ENCODE peak calls at places on chromosome 18, in four cellular contexts. One of them, this sample, is unnamed.

GRCh38 chr18:12048827-12049175 is 44.8 kb upstream of the ANKRD62 start:
- DNase-seq in HL-60: no peak
- DNase-seq in K562: no peak
- DNase-seq in H1: no peak
- DNase-seq in this sample: no peak

GRCh38 chr18:49827996-49828395 is 14.7 kb upstream of the ACAA2 start:
- DNase-seq in K562: no peak
- DNase-seq in H1: no peak
- DNase-seq in HL-60: no peak
- DNase-seq in this sample: no peak

GRCh38 chr18:46096651-46097300 is 1.3 kb downstream of the ATP5F1A start:
- DNase-seq in K562: no peak
- DNase-seq in H1: no peak
- DNase-seq in HL-60: no peak
- DNase-seq in this sample: no peak

GRCh38 chr18:8705280-8705940 is at the start of gene MTCL1:
- DNase-seq in HL-60: peak; percentile 4
- DNase-seq in H1: no peak
- DNase-seq in K562: peak; percentile 57
- DNase-seq in this sample: peak; percentile 89

GRCh38 chr18:46283268-46283667 is 179.1 kb downstream of the HAUS1 start:
- DNase-seq in H1: no peak
- DNase-seq in HL-60: no peak
- DNase-seq in K562: no peak
- DNase-seq in this sample: no peak

GRCh38 chr18:73980289-73980979 is 167.2 kb downstream of the FBXO15 start:
- DNase-seq in H1: peak; percentile 17
- DNase-seq in HL-60: no peak
- DNase-seq in K562: peak; percentile 9
- DNase-seq in this sample: peak; percentile 25

GRCh38 chr18:39698436-39698835 is 2132.8 kb upstream of the CELF4 start:
- DNase-seq in K562: no peak
- DNase-seq in HL-60: no peak
- DNase-seq in H1: no peak
- DNase-seq in this sample: no peak

GRCh38 chr18:23237524-23238151 is 102.4 kb downstream of the CABLES1 start:
- DNase-seq in K562: peak; percentile 33
- DNase-seq in H1: no peak
- DNase-seq in HL-60: no peak
- DNase-seq in this sample: no peak

GRCh38 chr18:23711421-23711820 is 22.2 kb downstream of the LAMA3 start:
- DNase-seq in HL-60: no peak
- DNase-seq in H1: no peak
- DNase-seq in K562: no peak
- DNase-seq in this sample: no peak

GRCh38 chr18:5543036-5543671 is 643 bp downstream of the EPB41L3 start:
- DNase-seq in HL-60: no peak
- DNase-seq in H1: no peak
- DNase-seq in K562: no peak
- DNase-seq in this sample: peak; percentile 52

GRCh38 chr18:71105078-71105819 is 816.4 kb downstream of the SOCS6 start:
- DNase-seq in H1: no peak
- DNase-seq in HL-60: no peak
- DNase-seq in K562: no peak
- DNase-seq in this sample: no peak

GRCh38 chr18:67386028-67386427 is 130.5 kb downstream of the DSEL start:
- DNase-seq in K562: no peak
- DNase-seq in H1: no peak
- DNase-seq in HL-60: no peak
- DNase-seq in this sample: no peak

GRCh38 chr18:12883003-12883683 is 894 bp downstream of the PTPN2 start:
- DNase-seq in K562: no peak
- DNase-seq in HL-60: no peak
- DNase-seq in H1: no peak
- DNase-seq in this sample: peak; percentile 39

GRCh38 chr18:8826971-8827370 is 121.6 kb downstream of the MTCL1 start:
- DNase-seq in K562: no peak
- DNase-seq in HL-60: no peak
- DNase-seq in H1: no peak
- DNase-seq in this sample: no peak

GRCh38 chr18:29838556-29838955 is 1204.0 kb downstream of the DSC3 start:
- DNase-seq in H1: no peak
- DNase-seq in HL-60: no peak
- DNase-seq in K562: no peak
- DNase-seq in this sample: no peak

GRCh38 chr18:76209597-76209996 is 285.4 kb downstream of the ZNF516 start:
- DNase-seq in H1: no peak
- DNase-seq in HL-60: no peak
- DNase-seq in K562: no peak
- DNase-seq in this sample: no peak

GRCh38 chr18:68454511-68455228 is 260.2 kb downstream of the TMX3 start:
- DNase-seq in HL-60: no peak
- DNase-seq in H1: no peak
- DNase-seq in K562: no peak
- DNase-seq in this sample: no peak

GRCh38 chr18:76405761-76406356 is 89.2 kb downstream of the ZNF516 start:
- DNase-seq in K562: peak; percentile 46
- DNase-seq in H1: peak; percentile 43
- DNase-seq in HL-60: no peak
- DNase-seq in this sample: peak; percentile 63

GRCh38 chr18:10519999-10520935 is 5.6 kb upstream of the NAPG start:
- DNase-seq in H1: peak; percentile 58
- DNase-seq in K562: peak; percentile 74
- DNase-seq in HL-60: peak; percentile 93
- DNase-seq in this sample: peak; percentile 73

GRCh38 chr18:65359479-65359878 is 391.3 kb upstream of the CDH7 start:
- DNase-seq in HL-60: no peak
- DNase-seq in H1: no peak
- DNase-seq in K562: no peak
- DNase-seq in this sample: no peak

GRCh38 chr18:37316468-37316867 is 249.1 kb downstream of the CELF4 start:
- DNase-seq in K562: no peak
- DNase-seq in HL-60: no peak
- DNase-seq in H1: no peak
- DNase-seq in this sample: no peak

GRCh38 chr18:8097942-8098341 is 511.3 kb upstream of the RAB12 start:
- DNase-seq in HL-60: no peak
- DNase-seq in H1: no peak
- DNase-seq in K562: no peak
- DNase-seq in this sample: no peak

GRCh38 chr18:79862562-79862961 is 64.8 kb downstream of the KCNG2 start:
- DNase-seq in K562: no peak
- DNase-seq in H1: no peak
- DNase-seq in HL-60: no peak
- DNase-seq in this sample: no peak

GRCh38 chr18:78781601-78781960 is 198.0 kb upstream of the SALL3 start:
- DNase-seq in H1: no peak
- DNase-seq in HL-60: no peak
- DNase-seq in K562: no peak
- DNase-seq in this sample: no peak
- TF ChIP-seq GABPA in H1: no peak
- TF ChIP-seq GABPA in HL-60: no peak
- TF ChIP-seq GABPA in K562: no peak
- TF ChIP-seq GABPA in this sample: no peak

DNA sequence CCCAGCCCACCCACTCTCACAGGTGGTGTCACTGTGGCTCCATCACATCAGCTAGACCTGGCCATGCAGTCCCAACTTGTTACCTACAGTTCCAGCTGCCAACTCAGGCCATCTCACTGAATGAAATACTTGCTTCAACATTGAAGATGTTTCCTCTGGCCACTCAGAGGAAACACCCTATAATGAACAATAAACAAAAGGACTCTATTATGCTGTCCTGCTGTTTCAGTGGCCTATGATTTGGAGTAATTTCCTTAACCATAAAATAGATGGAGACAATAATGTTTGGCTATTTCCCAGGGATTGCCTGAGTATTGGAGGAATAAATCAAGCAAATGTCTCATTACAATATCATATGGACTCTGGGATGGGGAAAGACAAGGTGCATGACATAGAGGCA is 134.3 kb downstream of the TGIF1 start:
- DNase-seq in H1: no peak
- DNase-seq in HL-60: no peak
- DNase-seq in K562: no peak
- DNase-seq in this sample: no peak
- TF ChIP-seq GABPA in H1: no peak
- TF ChIP-seq GABPA in HL-60: no peak
- TF ChIP-seq GABPA in K562: no peak
- TF ChIP-seq GABPA in this sample: no peak

GRCh38 chr18:36127866-36128845 is 984 bp downstream of the SLC39A6 start:
- DNase-seq in K562: peak; percentile 39
- DNase-seq in H1: no peak
- DNase-seq in HL-60: no peak
- DNase-seq in this sample: peak; percentile 47
- TF ChIP-seq GABPA in K562: no peak
- TF ChIP-seq GABPA in H1: no peak
- TF ChIP-seq GABPA in HL-60: no peak
- TF ChIP-seq GABPA in this sample: no peak

DNA sequence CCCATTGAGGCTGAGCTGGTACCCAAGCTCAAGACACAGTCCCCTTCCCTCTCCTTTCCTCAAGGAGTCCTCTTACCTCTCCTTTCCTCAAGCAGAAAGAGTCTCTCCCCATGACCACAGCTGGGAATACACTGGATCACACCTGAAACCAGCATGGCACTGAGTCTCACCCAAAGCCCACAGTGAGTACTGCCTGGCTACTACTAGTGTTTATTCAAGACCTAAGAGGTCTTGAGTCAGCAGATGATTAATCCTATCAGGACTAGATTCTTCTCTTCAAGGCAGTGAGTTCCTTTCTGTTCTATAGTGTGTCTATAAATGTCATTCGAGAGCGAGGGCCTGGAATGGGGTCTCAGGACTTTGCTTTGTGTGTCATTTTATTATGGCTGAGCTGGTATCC is 111.4 kb downstream of the METTL4 start:
- DNase-seq in K562: no peak
- DNase-seq in HL-60: no peak
- DNase-seq in H1: no peak
- DNase-seq in this sample: no peak
- TF ChIP-seq GABPA in K562: no peak
- TF ChIP-seq GABPA in HL-60: no peak
- TF ChIP-seq GABPA in H1: no peak
- TF ChIP-seq GABPA in this sample: no peak

GRCh38 chr18:69469444-69469919 is 68.8 kb downstream of the DOK6 start:
- DNase-seq in H1: peak; percentile 29
- DNase-seq in HL-60: peak; percentile 11
- DNase-seq in K562: peak; percentile 29
- DNase-seq in this sample: peak; percentile 29
- TF ChIP-seq GABPA in H1: no peak
- TF ChIP-seq GABPA in HL-60: peak; percentile 48
- TF ChIP-seq GABPA in K562: peak; percentile 76
- TF ChIP-seq GABPA in this sample: no peak

DNA sequence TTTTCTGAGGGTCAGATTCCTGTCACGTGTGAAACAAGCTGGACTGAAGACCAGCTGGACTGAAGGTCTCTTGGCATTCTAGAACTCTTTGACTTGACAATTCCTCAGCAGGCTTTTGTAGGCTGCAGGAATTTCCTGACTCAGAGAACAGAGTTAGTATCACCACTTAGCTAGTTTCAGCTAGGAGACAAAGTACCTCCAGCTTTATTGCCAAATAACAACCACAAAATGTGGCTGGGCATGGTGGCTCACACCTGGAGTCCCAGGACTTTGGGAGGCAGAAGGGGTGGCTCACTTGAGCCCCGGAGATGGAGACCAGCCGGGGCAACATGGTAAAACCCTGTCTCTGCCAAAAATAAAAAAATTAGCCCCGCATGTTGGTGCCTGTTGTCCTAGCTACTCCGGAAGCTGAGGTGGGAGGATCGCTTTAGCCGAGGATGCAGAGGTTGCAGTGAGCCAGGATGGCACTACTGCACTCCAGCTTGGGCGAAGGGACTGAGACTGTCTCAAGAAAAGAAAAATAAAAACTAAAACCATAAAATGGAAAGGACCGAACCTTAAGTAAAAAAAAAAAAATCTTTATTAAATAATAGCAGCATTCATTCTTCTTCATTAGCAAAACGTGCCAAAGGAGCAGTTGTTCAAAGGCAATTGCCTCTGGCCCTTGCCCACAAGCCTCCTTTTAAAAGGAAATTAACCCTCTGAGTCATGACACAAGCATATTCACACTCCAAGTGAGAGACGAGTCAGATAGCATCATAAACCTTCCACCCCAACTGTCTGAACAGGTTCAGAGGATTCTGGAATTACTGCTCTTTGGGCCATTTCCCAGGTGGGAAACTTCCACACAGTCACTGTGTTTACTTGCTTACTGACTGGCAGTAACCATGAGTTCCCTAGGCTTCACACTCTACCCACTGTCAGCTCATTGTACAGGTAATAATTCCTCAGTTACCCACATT is 88.9 kb downstream of the MYL12B start:
- DNase-seq in HL-60: no peak
- DNase-seq in H1: no peak
- DNase-seq in K562: no peak
- DNase-seq in this sample: no peak
- TF ChIP-seq GABPA in HL-60: no peak
- TF ChIP-seq GABPA in H1: no peak
- TF ChIP-seq GABPA in K562: no peak
- TF ChIP-seq GABPA in this sample: no peak

DNA sequence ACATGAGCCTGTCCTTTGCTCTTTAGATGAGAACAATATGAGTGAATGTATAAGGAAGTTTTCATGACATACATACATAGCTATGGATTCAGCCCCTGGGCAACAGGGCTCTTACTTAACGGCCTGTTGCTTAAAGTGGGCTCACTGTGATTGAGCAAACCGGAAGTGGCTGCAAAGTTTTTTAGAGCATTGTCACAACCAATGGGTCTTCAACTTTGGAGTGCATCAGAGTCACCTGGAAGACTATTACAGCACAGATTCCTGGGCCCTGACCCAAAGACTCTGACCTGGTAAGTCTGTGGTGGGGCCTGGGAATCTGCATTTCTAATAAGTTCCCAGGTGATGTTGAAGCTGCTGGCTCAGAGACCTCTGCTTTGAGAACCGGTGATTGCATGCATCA is 106.3 kb upstream of the SEC11C start:
- DNase-seq in HL-60: no peak
- DNase-seq in K562: no peak
- DNase-seq in H1: no peak
- DNase-seq in this sample: no peak
- TF ChIP-seq GABPA in HL-60: no peak
- TF ChIP-seq GABPA in K562: no peak
- TF ChIP-seq GABPA in H1: no peak
- TF ChIP-seq GABPA in this sample: no peak